ENCODE peak calls at places on chromosomes 16 and 17, in ten cellular contexts. H, X, E, K, Y, F, T, R, I and U are unnamed samples.

GRCh38 chr16:74991593-74992403 is 6.9 kb upstream of the WDR59 start:
- DNase-seq in I (no peak), Y (no peak), T (no peak), F (no peak), K (peak), E (no peak), H (no peak), R (no peak), X (no peak), U (no peak)

GRCh38 chr16:49986351-49987124 is 38.5 kb upstream of the CNEP1R1 start:
- DNase-seq in I (no peak), R (peak), E (peak), T (no peak), Y (no peak), H (no peak), X (no peak), F (no peak), K (peak), U (no peak)

GRCh38 chr16:4660454-4661007 is 32.8 kb upstream of the NUDT16L1 start:
- DNase-seq in T (peak), R (peak), E (peak), F (peak), K (peak), Y (no peak), H (no peak), X (peak), I (no peak), U (peak)

GRCh38 chr17:81306898-81307510 is 11.9 kb upstream of the SLC38A10 start:
- DNase-seq in T (no peak), F (no peak), H (no peak), E (no peak), X (no peak), I (no peak), K (no peak), R (no peak), Y (no peak), U (no peak)

GRCh38 chr17:81036128-81036891 is 1.4 kb downstream of the BAIAP2 start:
- DNase-seq in H (no peak), R (peak), K (no peak), T (no peak), X (no peak), E (peak), F (no peak), I (no peak), Y (peak), U (no peak)

GRCh38 chr17:80499961-80500665 is 23.7 kb upstream of the NPTX1 start:
- DNase-seq in Y (no peak), I (no peak), K (no peak), R (no peak), E (no peak), X (no peak), T (no peak), H (no peak), F (no peak), U (no peak)

GRCh38 chr17:28324272-28324745 is 5.3 kb downstream of the TMEM97 start:
- DNase-seq in F (no peak), E (no peak), T (no peak), H (no peak), K (no peak), Y (no peak), X (no peak), R (no peak), I (no peak), U (no peak)

GRCh38 chr17:67281053-67281452 is 36.1 kb upstream of the HELZ start:
- DNase-seq in R (no peak), T (no peak), F (no peak), H (no peak), X (no peak), Y (no peak), E (peak), I (no peak), K (no peak), U (no peak)

GRCh38 chr17:28701987-28702751 is 9.5 kb downstream of the PROCA1 start:
- DNase-seq in F (peak), I (no peak), E (no peak), Y (no peak), T (no peak), H (no peak), X (no peak), K (no peak), R (peak), U (no peak)

GRCh38 chr17:29972277-29972676 is 30.8 kb downstream of the EFCAB5 start:
- DNase-seq in F (no peak), R (no peak), H (no peak), X (no peak), I (no peak), E (no peak), T (no peak), Y (no peak), K (no peak), U (no peak)

GRCh38 chr16:27822529-27823437 is 240.7 kb downstream of the GSG1L start:
- DNase-seq in H (no peak), Y (no peak), R (no peak), E (no peak), T (no peak), X (no peak), F (no peak), K (no peak), I (no peak), U (no peak)

GRCh38 chr16:11151156-11151904 is 104.7 kb downstream of the SOCS1 start:
- DNase-seq in X (no peak), R (no peak), T (no peak), E (no peak), I (no peak), Y (no peak), F (no peak), H (no peak), K (no peak), U (no peak)

GRCh38 chr17:57810740-57811632 is 38.9 kb downstream of the MRPS23 start:
- DNase-seq in Y (no peak), E (peak), F (peak), I (no peak), K (peak), X (no peak), T (peak), H (no peak), R (peak), U (no peak)

GRCh38 chr17:39677581-39678339 is 9.5 kb downstream of the PNMT start:
- DNase-seq in F (no peak), H (peak), Y (no peak), K (no peak), T (no peak), R (peak), I (no peak), X (no peak), E (peak), U (no peak)

GRCh38 chr16:50038756-50039529 is 13.9 kb downstream of the CNEP1R1 start:
- DNase-seq in R (no peak), X (no peak), K (no peak), F (peak), H (peak), E (no peak), I (no peak), Y (no peak), T (peak), U (no peak)

GRCh38 chr16:87790278-87791023 is 24.7 kb upstream of the KLHDC4 start:
- DNase-seq in R (peak), T (no peak), F (no peak), I (no peak), X (no peak), E (peak), Y (no peak), H (no peak), K (peak), U (no peak)

GRCh38 chr17:8918811-8919210 is 46.7 kb downstream of the PIK3R5 start:
- DNase-seq in E (peak), F (no peak), H (no peak), I (no peak), X (no peak), T (no peak), K (peak), Y (no peak), R (no peak), U (no peak)